ENCODE peak calls at places on chromosomes 12 and 14, in four cellular contexts. Z, B, X and S are unnamed samples.

GRCh38 chr12:77577756-77578155 is 252.9 kb upstream of the NAV3 start:
- DNase-seq in Z (no peak), B (no peak), X (no peak), S (no peak)

GRCh38 chr12:63064080-63064479 is 86.9 kb downstream of the AVPR1A start:
- DNase-seq in Z (no peak), B (no peak), X (no peak), S (no peak)

GRCh38 chr14:63642656-63643382 is 1.1 kb upstream of the WDR89 start:
- DNase-seq in Z (no peak), B (no peak), X (no peak), S (no peak)

GRCh38 chr12:92466391-92467305 is 236.1 kb upstream of the PLEKHG7 start:
- DNase-seq in Z (peak), B (no peak), X (no peak), S (no peak)

GRCh38 chr14:98189077-98189476 is 1082.9 kb downstream of the BCL11B start:
- DNase-seq in Z (no peak), B (no peak), X (no peak), S (no peak)

GRCh38 chr12:88450130-88450529 is 130.1 kb downstream of the KITLG start:
- DNase-seq in Z (no peak), B (no peak), X (no peak), S (no peak)

GRCh38 chr14:74239848-74240793 is 872 bp downstream of the VSX2 start:
- DNase-seq in Z (no peak), B (no peak), X (no peak), S (no peak)

GRCh38 chr12:26113853-26114719 is 10.8 kb downstream of the BHLHE41 start:
- DNase-seq in Z (no peak), B (peak), X (peak), S (peak)

GRCh38 chr12:129927316-129927900 is 23.6 kb upstream of the TMEM132D start:
- DNase-seq in Z (no peak), B (no peak), X (no peak), S (no peak)

GRCh38 chr14:36505193-36505815 is 14.7 kb downstream of the NKX2-1 start:
- DNase-seq in Z (no peak), B (no peak), X (no peak), S (no peak)

GRCh38 chr12:118330421-118331018 is 42.2 kb downstream of the TAOK3 start:
- DNase-seq in Z (no peak), B (peak), X (no peak), S (peak)

GRCh38 chr14:87896393-87897380 is 96.3 kb downstream of the GALC start:
- DNase-seq in Z (no peak), B (peak), X (peak), S (peak)

GRCh38 chr12:120719496-120720233 is 6.0 kb upstream of the ACADS start:
- DNase-seq in Z (no peak), B (no peak), X (no peak), S (no peak)

GRCh38 chr14:100190126-100190525 is 30.7 kb upstream of the DEGS2 start:
- DNase-seq in Z (no peak), B (no peak), X (no peak), S (no peak)

GRCh38 chr12:75058228-75058627 is 151.4 kb downstream of the KCNC2 start:
- DNase-seq in Z (no peak), B (no peak), X (no peak), S (no peak)

GRCh38 chr12:93990832-93991748 is 157.3 kb upstream of the PLXNC1 start:
- DNase-seq in Z (no peak), B (peak), X (peak), S (no peak)

GRCh38 chr12:83793616-83794015 is 1106.9 kb downstream of the TMTC2 start:
- DNase-seq in Z (no peak), B (no peak), X (no peak), S (no peak)
- TF ChIP-seq TARDBP in Z (no peak), B (no peak), X (no peak), S (no peak)

DNA sequence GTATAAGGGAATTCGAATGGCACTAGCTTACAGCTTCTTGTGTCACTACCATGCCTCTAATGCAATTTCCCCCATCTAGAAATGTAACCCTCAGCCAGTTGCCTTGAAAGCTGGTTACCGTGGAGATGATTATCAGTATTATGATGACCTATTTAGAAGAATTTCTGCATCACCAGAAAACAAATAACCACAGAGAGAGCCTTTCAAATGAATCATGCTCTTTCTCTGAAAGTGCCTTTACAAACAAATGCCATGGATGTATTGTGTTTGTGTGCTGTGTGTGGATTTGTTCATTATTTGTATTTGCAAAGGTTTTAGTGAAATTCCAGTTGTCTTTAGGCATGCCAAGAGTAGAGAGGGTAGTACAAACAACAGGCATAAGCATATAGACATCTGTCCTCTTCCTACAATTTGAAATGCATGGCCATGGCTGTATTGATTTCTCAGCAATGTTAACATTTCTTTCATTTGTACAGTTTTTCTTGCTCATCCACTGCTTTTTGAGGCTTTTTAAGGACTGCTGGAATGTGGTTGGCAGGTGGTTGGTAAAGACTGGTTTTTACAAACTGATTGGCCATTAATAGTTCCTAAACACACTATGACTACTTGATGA is 266.5 kb downstream of the PAWR start:
- DNase-seq in Z (no peak), B (no peak), X (peak), S (no peak)
- TF ChIP-seq TARDBP in Z (no peak), B (no peak), X (no peak), S (no peak)

GRCh38 chr12:27549801-27550652 is 26.0 kb downstream of the PPFIBP1 start:
- DNase-seq in Z (no peak), B (peak), X (peak), S (peak)
- TF ChIP-seq TARDBP in Z (no peak), B (no peak), X (peak), S (no peak)

GRCh38 chr14:27881646-27882045 is 884.9 kb upstream of the FOXG1 start:
- DNase-seq in Z (no peak), B (no peak), X (no peak), S (no peak)
- TF ChIP-seq TARDBP in Z (no peak), B (no peak), X (no peak), S (no peak)

GRCh38 chr14:90107789-90108188 is 46.0 kb downstream of the KCNK13 start:
- DNase-seq in Z (no peak), B (no peak), X (no peak), S (no peak)

GRCh38 chr14:90109858-90110257 is 48.1 kb downstream of the KCNK13 start:
- DNase-seq in Z (no peak), B (no peak), X (peak), S (peak)

GRCh38 chr14:90114554-90114953 is 52.8 kb downstream of the KCNK13 start:
- DNase-seq in Z (no peak), B (no peak), X (peak), S (peak)

GRCh38 chr14:90115780-90116179 is 54.0 kb downstream of the KCNK13 start:
- DNase-seq in Z (no peak), B (no peak), X (no peak), S (no peak)

DNA sequence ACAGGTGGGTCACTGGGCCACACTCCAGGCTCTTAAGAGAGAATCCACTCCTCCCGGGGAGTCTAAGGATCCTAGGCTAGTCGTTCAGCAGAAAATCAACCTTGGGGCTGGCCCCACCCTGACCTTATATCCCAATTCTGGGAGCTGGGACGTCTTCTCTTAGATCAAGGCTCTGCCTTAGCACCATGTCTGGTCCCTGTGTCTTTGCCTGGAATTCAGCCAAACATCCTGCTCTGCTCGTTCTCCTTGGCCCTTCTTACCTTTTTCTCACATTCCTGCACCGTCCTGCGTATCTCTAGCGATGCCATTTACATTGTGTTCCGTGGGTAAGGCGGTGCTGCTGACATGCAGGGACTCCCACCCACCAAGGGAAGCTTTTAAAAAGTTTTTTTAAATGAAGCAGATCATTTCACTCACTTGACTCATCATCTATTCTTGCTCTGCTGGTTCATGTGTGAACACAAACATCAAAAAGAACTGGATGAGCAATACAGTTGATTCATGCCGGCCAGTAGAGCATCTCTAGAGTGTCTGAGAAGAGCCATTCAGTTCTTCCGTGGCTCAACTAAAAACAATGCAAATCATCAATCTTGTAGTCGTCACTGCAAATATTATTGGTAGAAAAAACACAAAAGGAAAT is 50.2 kb downstream of the KCNK13 start:
- DNase-seq in Z (no peak), B (no peak), X (peak), S (no peak)
- TF ChIP-seq TARDBP in Z (no peak), B (no peak), X (no peak), S (no peak)